ENCODE peak calls at places on chromosomes 12 and 14, in four cellular contexts. One of them, this sample, is unnamed.

GRCh38 chr14:92897922-92898599 is 24.9 kb upstream of the CHGA start:
- DNase-seq in K562: no peak
- DNase-seq in GM12878: no peak
- DNase-seq in HepG2: no peak
- DNase-seq in this sample: no peak

GRCh38 chr12:12612403-12612802 is 727 bp downstream of the CREBL2 start:
- DNase-seq in K562: peak; percentile 40
- DNase-seq in GM12878: no peak
- DNase-seq in HepG2: peak; percentile 82
- DNase-seq in this sample: peak; percentile 31

GRCh38 chr12:131386781-131387180 is 324.1 kb upstream of the SFSWAP start:
- DNase-seq in K562: no peak
- DNase-seq in GM12878: no peak
- DNase-seq in HepG2: no peak
- DNase-seq in this sample: no peak

GRCh38 chr12:81077686-81078441 is at the start of gene ACSS3:
- DNase-seq in K562: no peak
- DNase-seq in GM12878: no peak
- DNase-seq in HepG2: peak; percentile 67
- DNase-seq in this sample: no peak

GRCh38 chr12:69583203-69583602 is 2.1 kb upstream of the CCT2 start:
- DNase-seq in K562: peak; percentile 70
- DNase-seq in GM12878: no peak
- DNase-seq in HepG2: peak; percentile 24
- DNase-seq in this sample: no peak

GRCh38 chr12:52402873-52403510 is 3.1 kb downstream of the KRT82 start:
- DNase-seq in K562: no peak
- DNase-seq in GM12878: no peak
- DNase-seq in HepG2: no peak
- DNase-seq in this sample: no peak

GRCh38 chr12:124007810-124008570 is 35.0 kb downstream of the ZNF664 start:
- DNase-seq in K562: no peak
- DNase-seq in GM12878: no peak
- DNase-seq in HepG2: no peak
- DNase-seq in this sample: no peak

GRCh38 chr12:45290218-45290609 is 74.3 kb downstream of the ANO6 start:
- DNase-seq in K562: no peak
- DNase-seq in GM12878: no peak
- DNase-seq in HepG2: no peak
- DNase-seq in this sample: peak; percentile 38

GRCh38 chr14:85688024-85688423 is 158.1 kb downstream of the FLRT2 start:
- DNase-seq in K562: no peak
- DNase-seq in GM12878: no peak
- DNase-seq in HepG2: no peak
- DNase-seq in this sample: no peak

GRCh38 chr12:24903305-24904088 is 45.4 kb downstream of the BCAT1 start:
- DNase-seq in K562: no peak
- DNase-seq in GM12878: no peak
- DNase-seq in HepG2: no peak
- DNase-seq in this sample: no peak

GRCh38 chr12:98439471-98440164 is 75.8 kb upstream of the TMPO start:
- DNase-seq in K562: no peak
- DNase-seq in GM12878: no peak
- DNase-seq in HepG2: no peak
- DNase-seq in this sample: no peak

GRCh38 chr14:91067186-91067585 is 6.7 kb upstream of the RPS6KA5 start:
- DNase-seq in K562: no peak
- DNase-seq in GM12878: no peak
- DNase-seq in HepG2: no peak
- DNase-seq in this sample: no peak

GRCh38 chr12:29164477-29165163 is 15.5 kb downstream of the FAR2 start:
- DNase-seq in K562: peak; percentile 19
- DNase-seq in GM12878: peak; percentile 55
- DNase-seq in HepG2: no peak
- DNase-seq in this sample: no peak

DNA sequence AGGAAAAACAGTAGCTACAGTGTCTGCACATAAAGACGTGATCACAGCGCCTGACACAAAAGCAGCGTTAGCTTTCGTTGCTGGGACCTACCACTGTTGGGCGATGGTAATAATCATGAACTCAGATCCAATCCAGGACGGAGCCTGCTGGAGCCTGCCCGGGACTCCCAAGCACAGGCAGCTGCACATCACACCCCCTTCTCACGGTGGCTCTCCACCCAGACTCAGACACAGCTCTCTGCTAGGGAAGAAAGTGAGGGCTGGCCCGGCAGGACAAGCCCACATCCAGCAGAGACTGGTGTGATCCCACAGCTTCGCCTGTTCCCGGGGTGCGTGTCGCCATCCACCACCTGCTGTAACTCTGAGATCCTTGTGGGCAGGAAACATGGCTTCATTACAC is 49.9 kb upstream of the FOXN3 start:
- DNase-seq in K562: no peak
- DNase-seq in GM12878: no peak
- DNase-seq in HepG2: no peak
- DNase-seq in this sample: no peak
- TF ChIP-seq POLR2AphosphoS2 in K562: no peak
- TF ChIP-seq POLR2AphosphoS2 in GM12878: no peak
- TF ChIP-seq POLR2AphosphoS2 in HepG2: no peak
- TF ChIP-seq POLR2AphosphoS2 in this sample: no peak

GRCh38 chr12:116735084-116735483 is 2.8 kb downstream of the SPRING1 start:
- DNase-seq in K562: no peak
- DNase-seq in GM12878: no peak
- DNase-seq in HepG2: no peak
- DNase-seq in this sample: no peak

GRCh38 chr12:116736962-116737773 is 701 bp downstream of the SPRING1 start:
- DNase-seq in K562: peak; percentile 28
- DNase-seq in GM12878: no peak
- DNase-seq in HepG2: no peak
- DNase-seq in this sample: no peak

GRCh38 chr12:116735951-116736599 is 1.8 kb downstream of the SPRING1 start:
- DNase-seq in K562: peak; percentile 16
- DNase-seq in GM12878: no peak
- DNase-seq in HepG2: peak; percentile 82
- DNase-seq in this sample: no peak

GRCh38 chr12:116737774-116738657 is at the start of the genes RNFT2 and SPRING1:
- DNase-seq in K562: peak; percentile 99
- DNase-seq in GM12878: peak; percentile 95
- DNase-seq in HepG2: peak; percentile 98
- DNase-seq in this sample: peak; percentile 99

GRCh38 chr12:116739381-116739887 is 1.3 kb downstream of the RNFT2 start:
- DNase-seq in K562: no peak
- DNase-seq in GM12878: no peak
- DNase-seq in HepG2: no peak
- DNase-seq in this sample: no peak
- TF ChIP-seq SMC3 in K562: no peak
- TF ChIP-seq SMC3 in GM12878: no peak
- TF ChIP-seq SMC3 in HepG2: no peak
- TF ChIP-seq SMC3 in this sample: no peak

GRCh38 chr12:95217377-95218163 is at the start of the genes FGD6 and VEZT:
- DNase-seq in K562: peak; percentile 98
- DNase-seq in GM12878: peak; percentile 98
- DNase-seq in HepG2: peak; percentile 98
- DNase-seq in this sample: peak; percentile 99
- TF ChIP-seq POLR2A in K562: peak; percentile 85
- TF ChIP-seq POLR2A in GM12878: peak; percentile 89
- TF ChIP-seq POLR2A in HepG2: peak; percentile 78
- TF ChIP-seq POLR2A in this sample: peak; percentile 67

DNA sequence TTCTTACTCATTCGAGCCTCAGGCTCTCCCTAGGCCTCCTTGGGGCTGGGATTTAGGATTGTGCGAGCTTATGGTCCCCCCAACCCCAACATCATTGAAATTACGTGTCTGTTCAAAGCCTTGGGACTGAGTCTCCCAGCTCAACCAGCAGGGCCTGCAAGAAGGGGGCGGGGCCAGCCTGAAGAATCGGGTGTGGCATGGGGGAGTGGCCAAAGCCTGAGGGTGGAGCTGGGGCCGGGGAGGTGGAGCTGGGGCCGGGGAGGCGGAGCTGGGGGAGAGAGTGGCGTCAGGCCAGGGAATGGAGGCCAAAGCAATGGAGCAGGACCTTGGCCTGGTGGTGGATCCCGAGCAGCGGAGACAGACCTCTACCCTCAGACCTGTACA is 24.3 kb upstream of the HSPB8 start:
- DNase-seq in K562: peak; percentile 58
- DNase-seq in GM12878: no peak
- DNase-seq in HepG2: no peak
- DNase-seq in this sample: peak; percentile 39
- TF ChIP-seq POLR2AphosphoS2 in K562: no peak
- TF ChIP-seq POLR2AphosphoS2 in GM12878: no peak
- TF ChIP-seq POLR2AphosphoS2 in HepG2: no peak
- TF ChIP-seq POLR2AphosphoS2 in this sample: no peak

DNA sequence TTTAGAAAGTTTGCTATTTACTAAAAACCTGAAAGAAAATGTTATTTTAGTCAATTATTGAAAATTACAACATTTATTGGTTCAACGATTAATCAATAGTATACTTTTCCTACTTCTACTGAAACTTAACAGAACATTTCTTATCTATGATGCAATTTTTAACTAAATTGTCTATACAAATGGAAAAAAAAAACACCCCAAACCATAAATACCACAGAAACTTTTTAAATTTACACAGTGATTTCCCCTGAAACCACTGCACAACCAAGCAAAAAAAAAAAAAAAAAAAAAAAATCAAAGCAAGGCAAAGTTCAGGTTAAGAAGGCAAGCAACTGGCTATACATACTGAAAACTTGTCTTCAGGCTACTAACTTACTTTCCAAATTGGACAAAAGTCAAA is 71.9 kb upstream of the POC1B start:
- DNase-seq in K562: no peak
- DNase-seq in GM12878: peak; percentile 42
- DNase-seq in HepG2: no peak
- DNase-seq in this sample: no peak
- TF ChIP-seq SMC3 in K562: no peak
- TF ChIP-seq SMC3 in GM12878: no peak
- TF ChIP-seq SMC3 in HepG2: no peak
- TF ChIP-seq SMC3 in this sample: no peak

GRCh38 chr14:68598621-68599447 is 194.0 kb downstream of the ZFP36L1 start:
- DNase-seq in K562: no peak
- DNase-seq in GM12878: no peak
- DNase-seq in HepG2: peak; percentile 94
- DNase-seq in this sample: peak; percentile 92
- TF ChIP-seq POLR2A in K562: no peak
- TF ChIP-seq POLR2A in GM12878: no peak
- TF ChIP-seq POLR2A in HepG2: peak; percentile 42
- TF ChIP-seq POLR2A in this sample: peak; percentile 17

DNA sequence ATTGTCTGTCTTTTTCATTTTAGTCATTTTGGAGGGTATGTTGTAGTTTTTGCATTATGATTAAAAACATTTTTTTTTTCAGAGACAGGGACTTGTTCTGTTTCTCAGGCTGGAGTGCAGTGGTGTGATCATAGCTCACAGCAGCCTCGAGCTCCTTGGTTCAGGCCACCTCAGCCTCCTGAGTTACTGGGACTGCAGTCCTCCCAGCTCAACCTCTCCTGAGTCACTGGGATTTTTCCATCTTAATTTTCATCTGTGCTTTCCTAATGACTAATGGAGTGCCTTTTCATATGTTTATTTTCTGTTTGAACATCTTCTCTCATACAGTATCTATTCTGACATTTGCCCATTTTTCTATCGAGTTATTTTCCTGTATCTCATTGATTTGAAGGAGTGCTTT is 52.6 kb downstream of the DYRK2 start:
- DNase-seq in K562: no peak
- DNase-seq in GM12878: no peak
- DNase-seq in HepG2: no peak
- DNase-seq in this sample: no peak
- TF ChIP-seq POLR2AphosphoS2 in K562: no peak
- TF ChIP-seq POLR2AphosphoS2 in GM12878: no peak
- TF ChIP-seq POLR2AphosphoS2 in HepG2: no peak
- TF ChIP-seq POLR2AphosphoS2 in this sample: no peak

GRCh38 chr14:23831591-23831990 is 122.0 kb upstream of the DHRS4 start:
- DNase-seq in K562: no peak
- DNase-seq in GM12878: no peak
- DNase-seq in HepG2: no peak
- DNase-seq in this sample: no peak
- TF ChIP-seq SMC3 in K562: no peak
- TF ChIP-seq SMC3 in GM12878: no peak
- TF ChIP-seq SMC3 in HepG2: no peak
- TF ChIP-seq SMC3 in this sample: no peak

DNA sequence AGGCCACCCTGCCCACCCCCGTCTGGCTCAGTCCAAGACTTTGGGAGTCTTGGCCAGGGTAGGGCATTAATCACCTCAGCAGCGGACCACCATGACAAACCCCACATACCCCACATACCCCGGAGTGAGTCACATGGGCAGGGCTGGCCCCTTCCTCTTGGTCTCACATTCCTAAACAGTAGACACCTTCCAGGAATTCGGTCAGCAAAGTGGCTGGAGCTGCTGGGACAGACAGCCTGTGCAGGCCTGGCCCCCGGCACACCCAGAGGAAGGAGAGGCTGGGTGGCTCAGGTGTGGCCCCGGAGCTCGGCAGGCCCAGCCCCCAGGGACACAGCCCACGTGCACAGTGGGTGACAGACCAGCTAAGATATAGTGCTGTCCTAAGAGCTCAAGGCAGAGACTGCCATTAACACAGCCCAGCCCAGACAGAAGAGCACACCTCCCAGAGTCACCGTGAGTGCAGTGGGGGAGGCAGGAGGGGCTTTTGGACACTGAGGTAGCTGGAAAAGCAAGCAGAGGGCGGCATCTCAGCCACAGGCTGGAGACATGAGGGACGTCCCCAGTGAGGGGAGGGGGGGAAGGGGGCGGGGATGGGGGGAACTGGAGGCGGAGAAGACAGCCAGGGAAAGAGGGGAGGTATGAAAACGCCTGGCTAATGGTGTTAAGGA is 24.0 kb downstream of the CCDC85C start:
- DNase-seq in K562: peak; percentile 14
- DNase-seq in GM12878: no peak
- DNase-seq in HepG2: no peak
- DNase-seq in this sample: peak; percentile 89
- TF ChIP-seq POLR2A in K562: no peak
- TF ChIP-seq POLR2A in GM12878: no peak
- TF ChIP-seq POLR2A in HepG2: no peak
- TF ChIP-seq POLR2A in this sample: no peak

GRCh38 chr14:79487632-79488031 is 723.7 kb downstream of the DIO2 start:
- DNase-seq in K562: no peak
- DNase-seq in GM12878: no peak
- DNase-seq in HepG2: no peak
- DNase-seq in this sample: no peak

GRCh38 chr14:79480212-79480611 is 731.1 kb downstream of the DIO2 start:
- DNase-seq in K562: no peak
- DNase-seq in GM12878: no peak
- DNase-seq in HepG2: no peak
- DNase-seq in this sample: no peak

GRCh38 chr14:79483989-79484388 is 727.3 kb downstream of the DIO2 start:
- DNase-seq in K562: no peak
- DNase-seq in GM12878: no peak
- DNase-seq in HepG2: no peak
- DNase-seq in this sample: no peak

DNA sequence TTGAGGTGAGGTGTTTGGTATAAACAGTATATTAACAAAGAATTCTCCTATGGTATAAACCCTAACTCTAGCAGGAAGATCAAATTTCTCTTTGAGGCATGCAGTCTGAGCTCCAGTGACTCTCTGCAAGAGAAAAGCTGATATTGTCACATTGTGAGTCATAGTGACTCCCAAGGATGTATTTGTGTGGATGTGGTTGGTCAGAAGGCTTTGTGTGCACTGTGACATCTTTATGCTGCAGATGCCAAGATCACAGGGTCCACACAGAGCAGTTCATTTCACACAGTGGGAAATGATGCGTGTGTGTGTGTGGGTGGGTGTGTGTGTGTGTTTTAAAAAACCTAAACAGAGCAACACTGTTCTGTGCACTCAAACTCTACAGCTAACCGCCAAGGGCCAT is 727.8 kb downstream of the DIO2 start:
- DNase-seq in K562: no peak
- DNase-seq in GM12878: no peak
- DNase-seq in HepG2: no peak
- DNase-seq in this sample: no peak
- TF ChIP-seq POLR2AphosphoS2 in K562: no peak
- TF ChIP-seq POLR2AphosphoS2 in GM12878: no peak
- TF ChIP-seq POLR2AphosphoS2 in HepG2: no peak
- TF ChIP-seq POLR2AphosphoS2 in this sample: no peak

This sample was measured in A549.